ENCODE peak calls at places on chromosome 6, in five cellular contexts. T, S, D, I and O are unnamed samples.

GRCh38 chr6:146028250-146028789 is 542 bp upstream of the GRM1 start:
- DNase-seq in T (peak; percentile 25), S (peak; percentile 63), D (peak; percentile 63), I (peak; percentile 44), O (peak; percentile 77)

GRCh38 chr6:41073968-41074691 is 1.4 kb downstream of the NFYA start:
- DNase-seq in T (peak; percentile 35), S (no peak), D (peak; percentile 31), I (no peak), O (peak; percentile 18)

GRCh38 chr6:157314705-157315321 is 8.5 kb downstream of the TMEM242 start:
- DNase-seq in T (peak; percentile 66), S (no peak), D (peak; percentile 81), I (no peak), O (peak; percentile 64)

GRCh38 chr6:33298773-33299236 is at the start of gene RGL2:
- DNase-seq in T (no peak), S (peak; percentile 92), D (no peak), I (peak; percentile 78), O (peak; percentile 85)

GRCh38 chr6:158934157-158934556 is 65.8 kb downstream of the RSPH3 start:
- DNase-seq in T (no peak), S (no peak), D (no peak), I (no peak), O (no peak)

GRCh38 chr6:135180458-135181332 is at the start of gene MYB:
- DNase-seq in T (peak; percentile 20), S (peak; percentile 63), D (peak; percentile 29), I (peak; percentile 87), O (peak; percentile 47)

GRCh38 chr6:41769376-41769775 is 10.3 kb downstream of the FRS3 start:
- DNase-seq in T (no peak), S (no peak), D (no peak), I (no peak), O (no peak)

GRCh38 chr6:156953478-156954146 is 176.4 kb downstream of the ARID1B start:
- DNase-seq in T (peak; percentile 98), S (no peak), D (peak; percentile 97), I (no peak), O (peak; percentile 96)

GRCh38 chr6:151679941-151680340 is 127.5 kb upstream of the ESR1 start:
- DNase-seq in T (no peak), S (no peak), D (no peak), I (no peak), O (no peak)

GRCh38 chr6:151681426-151682059 is 125.9 kb upstream of the ESR1 start:
- DNase-seq in T (no peak), S (no peak), D (no peak), I (peak; percentile 42), O (peak; percentile 67)

GRCh38 chr6:151682251-151682650 is 125.2 kb upstream of the ESR1 start:
- DNase-seq in T (no peak), S (no peak), D (no peak), I (no peak), O (no peak)

GRCh38 chr6:151679081-151679480 is 128.4 kb upstream of the ESR1 start:
- DNase-seq in T (peak; percentile 44), S (no peak), D (peak; percentile 14), I (no peak), O (peak; percentile 90)

DNA sequence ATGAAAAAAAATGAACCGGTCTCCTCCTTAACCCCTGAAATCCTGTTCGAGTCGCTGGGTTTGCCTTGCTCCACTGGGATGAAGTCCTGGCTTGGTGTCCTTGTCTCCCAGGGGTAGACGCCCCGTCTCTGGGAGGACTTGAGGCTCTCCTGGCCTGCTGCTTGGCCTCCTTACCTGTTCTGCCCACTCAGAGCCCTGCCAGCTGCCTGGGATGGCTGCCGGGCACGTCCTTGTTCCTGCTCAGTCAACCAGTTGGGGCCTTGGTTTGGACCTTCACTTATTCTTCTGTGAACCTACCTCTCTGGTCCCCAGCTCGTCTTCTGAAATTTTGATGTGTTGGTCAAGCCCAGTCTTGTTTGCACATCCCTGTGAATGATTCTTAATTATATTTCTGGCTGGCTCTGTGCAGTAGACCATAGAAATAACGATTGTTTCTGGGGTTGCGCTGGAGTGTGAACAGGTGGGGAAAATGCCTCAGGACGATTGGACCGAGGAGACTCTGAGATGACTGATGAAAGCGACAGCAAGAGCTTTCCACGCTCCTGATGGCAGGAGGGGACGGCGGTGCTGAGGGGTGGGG is 126.5 kb upstream of the ESR1 start:
- DNase-seq in T (no peak), S (no peak), D (no peak), I (no peak), O (no peak)
- H3K4me3 ChIP-seq in T (no peak overlapping the region), S (peak overlapping the region; percentile 28), D (no peak overlapping the region), I (no peak overlapping the region), O (no peak overlapping the region)

GRCh38 chr6:13767121-13767794 is 47.1 kb downstream of the MCUR1 start:
- DNase-seq in T (peak; percentile 32), S (no peak), D (peak; percentile 19), I (no peak), O (peak; percentile 20)

GRCh38 chr6:13765570-13765969 is 48.8 kb downstream of the MCUR1 start:
- DNase-seq in T (peak; percentile 52), S (no peak), D (peak; percentile 22), I (no peak), O (no peak)

GRCh38 chr6:13769034-13769654 is 45.2 kb downstream of the MCUR1 start:
- DNase-seq in T (no peak), S (no peak), D (no peak), I (no peak), O (no peak)

GRCh38 chr6:13766201-13766634 is 48.1 kb downstream of the MCUR1 start:
- DNase-seq in T (peak; percentile 68), S (no peak), D (peak; percentile 61), I (no peak), O (peak; percentile 69)

GRCh38 chr6:13769655-13770053 is 44.7 kb downstream of the MCUR1 start:
- DNase-seq in T (no peak), S (no peak), D (no peak), I (no peak), O (no peak)
- TF ChIP-seq CTCF in T (no peak), S (peak; percentile 17), D (peak; percentile 23), I (peak; percentile 28), O (no peak)

DNA sequence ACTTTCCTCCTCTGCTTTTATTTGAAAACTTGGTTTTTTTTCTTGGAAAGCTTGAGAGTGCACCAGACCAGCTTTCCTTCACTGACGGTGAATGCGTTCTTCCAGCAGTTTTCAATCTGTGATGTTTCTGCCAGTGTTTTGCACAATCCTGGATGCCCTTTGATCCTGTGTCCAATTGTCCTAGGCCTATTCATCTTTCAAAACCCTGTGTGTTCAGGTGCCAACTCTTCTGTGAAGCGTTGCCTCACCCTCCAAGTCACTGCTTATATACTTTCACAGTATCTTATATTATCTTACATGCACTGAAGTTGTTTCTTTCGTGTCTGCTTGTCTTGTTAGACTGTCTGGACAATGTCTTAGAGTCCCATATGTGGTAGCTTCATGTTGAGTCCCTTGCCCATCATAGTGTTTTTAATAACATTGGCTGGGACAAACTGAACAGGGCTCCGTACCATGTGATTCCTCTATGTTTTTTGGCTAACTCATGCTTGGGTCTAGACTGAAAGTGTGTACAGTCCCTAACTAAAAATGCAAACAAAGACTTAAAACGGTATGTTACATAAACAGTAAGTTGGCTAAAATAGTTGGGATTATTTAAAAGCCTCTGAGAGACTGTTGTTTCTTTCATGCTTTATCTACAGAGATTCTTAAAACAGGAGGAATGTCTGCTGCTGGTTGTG is 2.0 kb downstream of the RNF217 start:
- DNase-seq in T (peak; percentile 29), S (no peak), D (peak; percentile 56), I (no peak), O (peak; percentile 83)
- H3K4me3 ChIP-seq in T (peak overlapping the region; percentile 80), S (peak overlapping the region; percentile 90), D (peak overlapping the region; percentile 61), I (no peak overlapping the region), O (peak overlapping the region; percentile 83)

GRCh38 chr6:125984311-125984710 is 2.0 kb upstream of the TRMT11 start:
- DNase-seq in T (peak; percentile 76), S (no peak), D (peak; percentile 62), I (no peak), O (peak; percentile 67)
- TF ChIP-seq CTCF in T (no peak), S (no peak), D (no peak), I (no peak), O (no peak)

GRCh38 chr6:137390264-137390787 is 103.9 kb downstream of the OLIG3 start:
- DNase-seq in T (no peak), S (no peak), D (no peak), I (no peak), O (no peak)
- H3K4me3 ChIP-seq in T (no peak overlapping the region), S (no peak overlapping the region), D (no peak overlapping the region), I (no peak overlapping the region), O (no peak overlapping the region)

GRCh38 chr6:151546941-151547659 is 53.3 kb downstream of the CCDC170 start:
- DNase-seq in T (no peak), S (no peak), D (no peak), I (no peak), O (no peak)
- TF ChIP-seq CTCF in T (no peak), S (no peak), D (peak; percentile 6), I (peak; percentile 26), O (no peak)

DNA sequence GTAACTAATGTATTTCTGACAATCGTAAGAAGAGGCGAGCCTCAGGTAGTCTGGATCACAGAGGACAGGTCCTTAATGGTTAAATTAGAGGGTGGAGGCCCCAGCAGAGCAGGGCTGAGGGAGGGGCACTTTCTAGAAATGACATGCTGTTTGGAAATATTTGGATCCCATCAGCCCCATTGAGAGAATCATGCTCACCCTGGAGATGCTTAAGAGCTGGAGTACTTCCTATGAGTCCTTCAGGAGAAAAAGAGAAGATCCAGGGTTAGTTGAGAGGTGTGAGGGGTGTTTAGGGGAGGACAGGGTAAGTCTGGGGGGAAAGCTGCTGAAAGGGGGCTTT is 123.0 kb downstream of the TCP11 start:
- DNase-seq in T (no peak), S (no peak), D (no peak), I (no peak), O (no peak)
- H3K4me3 ChIP-seq in T (no peak overlapping the region), S (peak overlapping the region; percentile 64), D (no peak overlapping the region), I (no peak overlapping the region), O (no peak overlapping the region)